ENCODE peak calls at places on chromosomes 1 and 21, in ten cellular contexts. H is breast epithelium, Q is stomach, C is neural crest cell, V is mesothelial cell of epicardium, T is cardiac fibroblast, P is fibroblast of lung, L is fibroblast of pulmonary artery, J is mucosa of descending colon, A is body of pancreas. F is an unnamed sample.

GRCh38 chr1:226736001-226736907 is 2.8 kb downstream of the ITPKB start:
- DNase-seq in H (no peak), Q (no peak), C (no peak), V (no peak), T (no peak), P (no peak), L (no peak), J (no peak), A (no peak), F (no peak)

GRCh38 chr1:11194407-11195176 is 5.4 kb downstream of the ANGPTL7 start:
- DNase-seq in H (no peak), Q (no peak), C (no peak), V (no peak), T (no peak), P (no peak), L (no peak), J (no peak), A (no peak), F (no peak)

GRCh38 chr1:234212764-234213406 is 160.4 kb upstream of the COA6 start:
- DNase-seq in H (no peak), Q (no peak), C (no peak), V (no peak), T (peak; percentile 28), P (peak; percentile 55), L (peak; percentile 6), J (peak; percentile 13), A (peak; percentile 52), F (no peak)

GRCh38 chr1:110464340-110464739 is 13.4 kb downstream of the PROK1 start:
- DNase-seq in H (no peak), Q (no peak), C (no peak), V (no peak), T (peak; percentile 49), P (peak; percentile 74), L (peak; percentile 68), J (no peak), A (no peak), F (peak; percentile 96)

GRCh38 chr1:5938068-5938740 is 54.0 kb downstream of the NPHP4 start:
- DNase-seq in H (no peak), Q (peak; percentile 20), C (no peak), V (no peak), T (peak; percentile 34), P (peak; percentile 91), L (peak; percentile 42), J (no peak), A (no peak), F (no peak)

GRCh38 chr1:238052496-238053266 is 162.0 kb upstream of the ZP4 start:
- DNase-seq in H (no peak), Q (no peak), C (no peak), V (no peak), T (no peak), P (peak; percentile 36), L (no peak), J (no peak), A (no peak), F (no peak)

GRCh38 chr1:24743404-24744211 is 1.6 kb upstream of the CLIC4 start:
- DNase-seq in H (no peak), Q (peak; percentile 20), C (no peak), V (no peak), T (peak; percentile 54), P (peak; percentile 62), L (peak; percentile 64), J (no peak), A (no peak), F (no peak)

GRCh38 chr1:78370779-78371482 is 119.8 kb upstream of the PTGFR start:
- DNase-seq in H (no peak), Q (no peak), C (no peak), V (no peak), T (peak; percentile 92), P (peak; percentile 82), L (peak; percentile 61), J (no peak), A (no peak), F (no peak)

GRCh38 chr1:52552236-52552504 is 722 bp downstream of the TUT4 start:
- DNase-seq in H (peak; percentile 27), Q (peak; percentile 56), C (peak; percentile 12), V (no peak), T (peak; percentile 63), P (peak; percentile 61), L (peak; percentile 78), J (peak; percentile 63), A (peak; percentile 37), F (peak; percentile 32)

GRCh38 chr1:69836961-69837636 is 269.4 kb downstream of the LRRC7 start:
- DNase-seq in H (no peak), Q (no peak), C (no peak), V (no peak), T (peak; percentile 61), P (peak; percentile 13), L (peak; percentile 38), J (no peak), A (no peak), F (no peak)

GRCh38 chr21:40719615-40720014 is 127.3 kb downstream of the DSCAM start:
- DNase-seq in H (no peak), Q (no peak), C (no peak), V (no peak), T (no peak), P (no peak), L (no peak), J (no peak), A (no peak), F (no peak)

GRCh38 chr1:94248956-94249688 is 11.7 kb upstream of the ARHGAP29 start:
- DNase-seq in H (no peak), Q (no peak), C (no peak), V (no peak), T (peak; percentile 57), P (peak; percentile 54), L (no peak), J (no peak), A (no peak), F (no peak)

DNA sequence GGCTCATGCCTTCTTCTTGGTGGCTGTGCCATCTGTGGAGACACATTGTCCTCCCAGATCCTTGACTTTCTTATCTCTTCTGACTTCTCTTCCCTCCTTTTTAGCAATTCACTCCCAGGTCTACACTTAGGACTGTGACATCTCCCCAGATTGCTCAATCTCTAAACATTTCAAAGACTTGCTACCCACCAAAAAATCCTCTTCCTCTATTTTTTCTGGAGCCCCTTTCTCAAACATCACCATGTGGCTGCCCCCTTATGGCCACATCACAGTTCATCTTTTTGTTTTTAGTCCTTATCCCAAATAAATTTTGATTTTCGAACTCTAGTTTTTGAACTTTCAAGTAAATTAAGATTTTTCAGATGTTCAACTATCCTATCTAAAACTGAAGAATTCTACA is 148.6 kb upstream of the HOOK1 start:
- DNase-seq in H (no peak), Q (no peak), C (no peak), V (no peak), T (no peak), P (no peak), L (no peak), J (no peak), A (no peak), F (no peak)
- TF ChIP-seq CTCF in H (no peak), Q (no peak), C (no peak), V (no peak), T (peak; percentile 1), P (peak; percentile 6), L (peak; percentile 6), J (no peak), A (no peak), F (no peak)

GRCh38 chr1:117061986-117062415 is 1.9 kb downstream of the TTF2 start:
- DNase-seq in H (no peak), Q (no peak), C (no peak), V (no peak), T (peak; percentile 79), P (peak; percentile 89), L (peak; percentile 82), J (no peak), A (no peak), F (no peak)

GRCh38 chr1:117060441-117061317 is 553 bp downstream of the TTF2 start:
- DNase-seq in H (no peak), Q (no peak), C (no peak), V (no peak), T (peak; percentile 64), P (peak; percentile 60), L (peak; percentile 55), J (peak; percentile 49), A (no peak), F (no peak)

GRCh38 chr1:117058810-117059209 is 1.3 kb upstream of the TTF2 start:
- DNase-seq in H (no peak), Q (no peak), C (no peak), V (no peak), T (no peak), P (no peak), L (no peak), J (no peak), A (no peak), F (no peak)

GRCh38 chr1:117059334-117059677 is 820 bp upstream of the TTF2 start:
- DNase-seq in H (peak; percentile 64), Q (peak; percentile 76), C (no peak), V (no peak), T (no peak), P (no peak), L (no peak), J (peak; percentile 86), A (peak; percentile 84), F (peak; percentile 59)

DNA sequence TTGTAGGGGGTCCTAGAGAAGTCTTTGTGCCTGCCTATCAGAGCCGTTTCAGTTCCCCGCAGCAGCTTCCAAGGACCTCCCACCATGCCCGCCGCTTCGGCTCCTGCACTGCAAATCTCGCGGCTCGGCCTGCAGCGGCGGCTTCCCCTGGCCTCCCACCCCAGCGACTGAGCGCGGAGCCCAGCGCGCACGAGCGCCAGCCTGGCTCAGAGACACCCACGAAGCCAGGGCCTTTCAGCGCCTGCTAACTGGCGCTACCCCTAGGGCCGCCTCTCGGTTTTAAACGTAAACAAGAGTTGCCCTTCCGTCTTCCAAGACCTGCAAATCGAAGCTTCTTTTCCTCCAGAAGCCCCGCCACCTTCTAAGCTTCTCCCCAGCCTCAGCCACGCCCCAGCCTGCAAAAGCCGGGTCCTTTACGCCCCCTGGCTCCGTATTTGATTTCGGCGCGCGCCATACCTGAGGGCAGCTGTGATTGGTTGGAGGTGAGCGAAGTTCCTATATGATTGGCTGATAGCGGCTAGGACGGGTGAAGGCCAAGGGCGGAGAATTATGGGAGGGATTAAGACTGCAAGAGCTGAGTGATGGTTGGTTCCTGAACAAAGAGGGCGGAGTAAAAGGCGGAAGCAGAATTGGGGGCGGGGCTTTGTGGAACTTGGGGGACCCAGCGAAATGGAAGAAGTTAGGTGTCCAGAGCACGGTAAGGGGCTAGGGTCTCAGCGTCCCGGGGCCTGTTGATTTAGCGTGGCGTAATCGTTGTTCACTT is at the start of gene TTF2:
- DNase-seq in H (peak; percentile 97), Q (peak; percentile 93), C (peak; percentile 88), V (peak; percentile 83), T (peak; percentile 99), P (peak; percentile 99), L (peak; percentile 99), J (peak; percentile 98), A (peak; percentile 94), F (peak; percentile 100)
- TF ChIP-seq CTCF in H (no peak), Q (no peak), C (peak; percentile 40), V (peak; percentile 39), T (no peak), P (peak; percentile 22), L (peak; percentile 10), J (no peak), A (peak; percentile 52), F (peak; percentile 50)

GRCh38 chr21:21232320-21232719 is 234.1 kb downstream of the NCAM2 start:
- DNase-seq in H (no peak), Q (no peak), C (no peak), V (no peak), T (peak; percentile 72), P (peak; percentile 50), L (peak; percentile 84), J (peak; percentile 2), A (no peak), F (no peak)
- TF ChIP-seq CTCF in H (no peak), Q (no peak), C (peak; percentile 78), V (peak; percentile 23), T (peak; percentile 42), P (peak; percentile 57), L (peak; percentile 66), J (no peak), A (peak; percentile 21), F (peak; percentile 45)

GRCh38 chr1:19872190-19872589 is 10.0 kb upstream of the OTUD3 start:
- DNase-seq in H (peak; percentile 47), Q (peak; percentile 46), C (no peak), V (no peak), T (no peak), P (no peak), L (no peak), J (peak; percentile 91), A (peak; percentile 70), F (peak; percentile 17)
- TF ChIP-seq CTCF in H (peak; percentile 21), Q (peak; percentile 11), C (no peak), V (no peak), T (no peak), P (no peak), L (no peak), J (no peak), A (peak; percentile 78), F (no peak)

F was measured in PC-9.